ENCODE peak calls at places on chromosomes 11 and 22, in four cellular contexts. W is spleen; X is mesendoderm; O is activated CD4-positive, CD25-positive, alpha-beta regulatory T cell treated with anti-CD3 and anti-CD28 coated beads, Interleukin-2, amount 50 U/mL, for 72 hours. S is an unnamed sample.

GRCh38 chr11:110929129-110929528 is 216.9 kb upstream of the ARHGAP20 start:
- DNase-seq in W (no peak), X (no peak), O (no peak), S (no peak)

GRCh38 chr11:77213589-77214428 is 85.8 kb downstream of the MYO7A start:
- DNase-seq in W (peak), X (no peak), O (no peak), S (peak)

GRCh38 chr11:119205080-119205479 is 1.1 kb upstream of the CBL start:
- DNase-seq in W (peak), X (no peak), O (no peak), S (no peak)

GRCh38 chr22:37048133-37048532 is 3.4 kb upstream of the KCTD17 start:
- DNase-seq in W (no peak), X (peak), O (no peak), S (no peak)

GRCh38 chr22:37020192-37020479 is 594 bp downstream of the MPST start:
- DNase-seq in W (no peak), X (peak), O (no peak), S (no peak)

GRCh38 chr11:71936825-71937224 is 8.0 kb downstream of the RNF121 start:
- DNase-seq in W (no peak), X (no peak), O (no peak), S (no peak)

GRCh38 chr11:130592056-130592455 is 143.6 kb downstream of the ADAMTS15 start:
- DNase-seq in W (no peak), X (no peak), O (no peak), S (no peak)

GRCh38 chr11:82732734-82733443 is 775 bp downstream of the FAM181B start:
- DNase-seq in W (peak), X (peak), O (no peak), S (peak)

GRCh38 chr11:13073119-13073981 is 64.2 kb downstream of the RASSF10 start:
- DNase-seq in W (no peak), X (no peak), O (no peak), S (no peak)

GRCh38 chr11:38460429-38460828 is 1862.4 kb upstream of the RAG2 start:
- DNase-seq in W (no peak), X (no peak), O (no peak), S (no peak)

GRCh38 chr11:19080579-19080993 is 20.1 kb upstream of the MRGPRX2 start:
- DNase-seq in W (no peak), X (no peak), O (no peak), S (no peak)

GRCh38 chr11:64125676-64126075 is 40.2 kb downstream of the MACROD1 start:
- DNase-seq in W (no peak), X (no peak), O (no peak), S (no peak)

GRCh38 chr22:23419931-23420330 is 160.2 kb downstream of the IGLL1 start:
- DNase-seq in W (no peak), X (no peak), O (no peak), S (no peak)

GRCh38 chr22:26502688-26503561 is 9.3 kb downstream of the TFIP11 start:
- DNase-seq in W (peak), X (peak), O (no peak), S (peak)

GRCh38 chr22:35477911-35478582 is 62.6 kb upstream of the RASD2 start:
- DNase-seq in W (no peak), X (no peak), O (no peak), S (no peak)

GRCh38 chr11:106208795-106209194 is 131.3 kb downstream of the AASDHPPT start:
- DNase-seq in W (no peak), X (peak), O (no peak), S (no peak)

S was measured in WERI-Rb-1.